ENCODE peak calls at places on chromosomes 16 and 17, in five cellular contexts. P is lower leg skin, X is fibroblast of mammary gland, G is posterior vena cava, O is nucleus accumbens. F is an unnamed sample.

GRCh38 chr17:40065771-40066510 is 3.2 kb downstream of the THRA start:
- DNase-seq in P (no peak), X (no peak), G (peak; percentile 72), O (no peak), F (no peak)

GRCh38 chr16:22250522-22250921 is 44.4 kb downstream of the EEF2K start:
- DNase-seq in P (no peak), X (peak; percentile 45), G (peak; percentile 86), O (no peak), F (no peak)

GRCh38 chr17:72408641-72409040 is 287.8 kb downstream of the SOX9 start:
- DNase-seq in P (no peak), X (no peak), G (no peak), O (no peak), F (no peak)

GRCh38 chr17:17364338-17364667 is 61.1 kb downstream of the NT5M start:
- DNase-seq in P (no peak), X (no peak), G (peak; percentile 53), O (no peak), F (no peak)

GRCh38 chr17:48604770-48605329 is at the start of gene HOXB6:
- DNase-seq in P (no peak), X (peak; percentile 63), G (no peak), O (no peak), F (no peak)

GRCh38 chr16:50592996-50593395 is 44.8 kb downstream of the NKD1 start:
- DNase-seq in P (no peak), X (no peak), G (no peak), O (no peak), F (no peak)

GRCh38 chr16:25289466-25289865 is 31.8 kb upstream of the ZKSCAN2 start:
- DNase-seq in P (no peak), X (no peak), G (no peak), O (no peak), F (no peak)

GRCh38 chr16:12079411-12079965 is 103.0 kb downstream of the SNX29 start:
- DNase-seq in P (no peak), X (no peak), G (peak; percentile 18), O (no peak), F (no peak)

GRCh38 chr17:32302860-32303649 is 37.4 kb downstream of the RHBDL3 start:
- DNase-seq in P (no peak), X (no peak), G (no peak), O (no peak), F (no peak)

GRCh38 chr17:45284176-45285140 is 22.6 kb upstream of the SPATA32 start:
- DNase-seq in P (peak; percentile 46), X (no peak), G (no peak), O (no peak), F (no peak)

GRCh38 chr17:58677204-58677880 is 14.5 kb downstream of the TEX14 start:
- DNase-seq in P (no peak), X (peak; percentile 68), G (no peak), O (no peak), F (no peak)

GRCh38 chr17:67431210-67432015 is 54.3 kb downstream of the PITPNC1 start:
- DNase-seq in P (no peak), X (peak; percentile 88), G (no peak), O (no peak), F (no peak)

GRCh38 chr16:69039333-69039941 is 66.0 kb upstream of the HAS3 start:
- DNase-seq in P (no peak), X (peak; percentile 45), G (no peak), O (no peak), F (no peak)

GRCh38 chr17:21279582-21279981 is 4.9 kb upstream of the MAP2K3 start:
- DNase-seq in P (no peak), X (no peak), G (no peak), O (no peak), F (no peak)

GRCh38 chr17:82228842-82229685 is at the start of gene SLC16A3:
- DNase-seq in P (no peak), X (peak; percentile 69), G (peak; percentile 94), O (no peak), F (no peak)

GRCh38 chr17:50206604-50207293 is 5.3 kb upstream of the COL1A1 start:
- DNase-seq in P (no peak), X (peak; percentile 61), G (peak; percentile 87), O (no peak), F (no peak)

GRCh38 chr16:3317315-3317999 is 12.2 kb downstream of the ZNF75A start:
- DNase-seq in P (no peak), X (peak; percentile 35), G (no peak), O (no peak), F (no peak)

GRCh38 chr16:31094088-31094423 is 541 bp downstream of the VKORC1 start:
- DNase-seq in P (no peak), X (no peak), G (no peak), O (no peak), F (no peak)

GRCh38 chr17:66351701-66352100 is 49.3 kb downstream of the PRKCA start:
- DNase-seq in P (no peak), X (no peak), G (no peak), O (no peak), F (no peak)

GRCh38 chr17:38674013-38674748 is 576 bp downstream of the EPOP start:
- DNase-seq in P (no peak), X (no peak), G (peak; percentile 83), O (no peak), F (no peak)

GRCh38 chr17:35460354-35460851 is 11.8 kb upstream of the SLFN13 start:
- DNase-seq in P (no peak), X (no peak), G (peak; percentile 86), O (no peak), F (no peak)

GRCh38 chr17:47741109-47741792 is 8.2 kb downstream of the TBX21 start:
- DNase-seq in P (no peak), X (no peak), G (no peak), O (no peak), F (peak; percentile 51)

GRCh38 chr16:75256871-75257343 is 5.5 kb upstream of the BCAR1 start:
- DNase-seq in P (no peak), X (peak; percentile 68), G (no peak), O (no peak), F (no peak)